ENCODE peak calls at places on chromosomes 12 and 14, in seven cellular contexts. G, P, Q, N, B, I and L are unnamed samples.

GRCh38 chr14:89225607-89226006 is 191.4 kb downstream of the FOXN3 start:
- DNase-seq in G (no peak), P (no peak), Q (no peak), N (no peak), B (no peak), I (no peak), L (no peak)

GRCh38 chr12:51183349-51183748 is 10.4 kb upstream of the TFCP2 start:
- DNase-seq in G (no peak), P (no peak), Q (no peak), N (no peak), B (no peak), I (no peak), L (no peak)

GRCh38 chr12:27703720-27704452 is 6.7 kb upstream of the MRPS35 start:
- DNase-seq in G (peak), P (peak), Q (peak), N (peak), B (peak), I (peak), L (peak)

GRCh38 chr14:56797003-56797568 is 13.2 kb downstream of the OTX2 start:
- DNase-seq in G (no peak), P (no peak), Q (no peak), N (no peak), B (no peak), I (no peak), L (no peak)

GRCh38 chr12:52920937-52921336 is 16.1 kb upstream of the KRT8 start:
- DNase-seq in G (no peak), P (no peak), Q (no peak), N (no peak), B (no peak), I (no peak), L (no peak)

GRCh38 chr12:100484178-100484886 is 10.7 kb downstream of the NR1H4 start:
- DNase-seq in G (no peak), P (no peak), Q (no peak), N (no peak), B (no peak), I (no peak), L (no peak)

GRCh38 chr12:91394903-91395302 is 212.3 kb upstream of the DCN start:
- DNase-seq in G (no peak), P (no peak), Q (no peak), N (no peak), B (no peak), I (no peak), L (no peak)

GRCh38 chr14:104113631-104114420 is 24.6 kb upstream of the KIF26A start:
- DNase-seq in G (peak), P (no peak), Q (no peak), N (no peak), B (peak), I (no peak), L (peak)

GRCh38 chr14:69153848-69154208 is 909 bp upstream of the DCAF5 start:
- DNase-seq in G (peak), P (no peak), Q (peak), N (no peak), B (no peak), I (no peak), L (peak)

GRCh38 chr14:56487761-56488160 is 91.8 kb upstream of the TMEM260 start:
- DNase-seq in G (no peak), P (no peak), Q (no peak), N (no peak), B (no peak), I (no peak), L (no peak)

GRCh38 chr14:102819176-102819628 is 42.0 kb downstream of the TRAF3 start:
- DNase-seq in G (no peak), P (peak), Q (peak), N (no peak), B (peak), I (no peak), L (no peak)

GRCh38 chr14:67620217-67620789 is 583 bp downstream of the ARG2 start:
- DNase-seq in G (peak), P (no peak), Q (peak), N (no peak), B (peak), I (peak), L (peak)

GRCh38 chr12:94831081-94831747 is 172.3 kb downstream of the NDUFA12 start:
- DNase-seq in G (no peak), P (peak), Q (peak), N (no peak), B (no peak), I (no peak), L (no peak)

GRCh38 chr14:55000381-55000780 is 26.5 kb downstream of the WDHD1 start:
- DNase-seq in G (no peak), P (no peak), Q (no peak), N (no peak), B (no peak), I (no peak), L (no peak)

GRCh38 chr12:3455312-3455711 is 35.7 kb upstream of the PRMT8 start:
- DNase-seq in G (no peak), P (no peak), Q (no peak), N (no peak), B (no peak), I (no peak), L (no peak)

GRCh38 chr14:51732494-51733080 is 80.9 kb downstream of the FRMD6 start:
- DNase-seq in G (no peak), P (no peak), Q (no peak), N (no peak), B (no peak), I (no peak), L (no peak)

GRCh38 chr12:79885956-79886490 is 48.9 kb downstream of the PPP1R12A start:
- DNase-seq in G (no peak), P (no peak), Q (no peak), N (no peak), B (no peak), I (no peak), L (no peak)

GRCh38 chr12:89709994-89710872 is 1.6 kb upstream of the ATP2B1 start:
- DNase-seq in G (peak), P (no peak), Q (peak), N (peak), B (peak), I (peak), L (no peak)

GRCh38 chr12:13208533-13209278 is 12.2 kb downstream of the EMP1 start:
- DNase-seq in G (no peak), P (no peak), Q (no peak), N (no peak), B (no peak), I (peak), L (no peak)

GRCh38 chr12:123941485-123942276 is 30.9 kb downstream of the CCDC92 start:
- DNase-seq in G (no peak), P (no peak), Q (no peak), N (no peak), B (no peak), I (no peak), L (peak)

GRCh38 chr12:53217049-53217929 is 10.2 kb upstream of the ITGB7 start:
- DNase-seq in G (no peak), P (no peak), Q (peak), N (no peak), B (peak), I (no peak), L (peak)

GRCh38 chr12:125203145-125203765 is 138.0 kb downstream of the AACS start:
- DNase-seq in G (no peak), P (no peak), Q (no peak), N (no peak), B (no peak), I (peak), L (no peak)

GRCh38 chr12:57833672-57834071 is 12.9 kb downstream of the CTDSP2 start:
- DNase-seq in G (no peak), P (no peak), Q (no peak), N (no peak), B (no peak), I (no peak), L (no peak)

DNA sequence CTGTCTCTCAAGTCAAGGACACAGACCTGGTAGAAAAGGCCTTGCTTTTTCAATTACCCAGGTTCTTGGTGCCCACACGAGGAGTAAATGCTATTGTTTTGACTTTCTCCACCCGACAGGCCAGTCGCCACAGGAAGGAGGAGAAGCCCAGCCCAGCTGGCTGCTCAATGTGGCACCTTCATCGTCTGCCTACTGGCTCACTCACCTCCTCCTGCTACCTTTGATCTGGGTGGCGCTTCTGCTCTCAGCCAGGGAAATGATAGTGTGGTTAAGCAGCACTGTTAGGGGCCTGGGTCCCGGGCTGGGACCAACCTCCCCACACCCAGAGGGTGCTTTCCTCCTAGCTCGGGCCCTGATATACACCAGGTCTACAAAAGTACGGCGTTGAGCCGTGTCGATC is 75.0 kb upstream of the FZD10 start:
- DNase-seq in G (no peak), P (no peak), Q (no peak), N (no peak), B (no peak), I (no peak), L (no peak)
- H3K27ac ChIP-seq in G (no peak), P (no peak), Q (no peak), N (no peak), B (no peak), I (no peak), L (peak)

GRCh38 chr14:77508249-77508648 is 9.6 kb upstream of the ISM2 start:
- DNase-seq in G (no peak), P (no peak), Q (no peak), N (no peak), B (no peak), I (no peak), L (no peak)
- TF ChIP-seq EP300 in G (no peak), P (no peak), Q (no peak), N (no peak), B (no peak), I (no peak), L (no peak)

GRCh38 chr12:2286051-2286450 is 233.3 kb downstream of the CACNA1C start:
- DNase-seq in G (no peak), P (no peak), Q (no peak), N (no peak), B (no peak), I (no peak), L (no peak)

GRCh38 chr12:2284857-2285256 is 232.1 kb downstream of the CACNA1C start:
- DNase-seq in G (peak), P (no peak), Q (peak), N (peak), B (peak), I (peak), L (peak)

GRCh38 chr12:2286461-2287131 is 233.8 kb downstream of the CACNA1C start:
- DNase-seq in G (no peak), P (no peak), Q (no peak), N (no peak), B (no peak), I (no peak), L (no peak)

GRCh38 chr12:2284321-2284813 is 231.6 kb downstream of the CACNA1C start:
- DNase-seq in G (no peak), P (no peak), Q (no peak), N (no peak), B (no peak), I (no peak), L (no peak)

DNA sequence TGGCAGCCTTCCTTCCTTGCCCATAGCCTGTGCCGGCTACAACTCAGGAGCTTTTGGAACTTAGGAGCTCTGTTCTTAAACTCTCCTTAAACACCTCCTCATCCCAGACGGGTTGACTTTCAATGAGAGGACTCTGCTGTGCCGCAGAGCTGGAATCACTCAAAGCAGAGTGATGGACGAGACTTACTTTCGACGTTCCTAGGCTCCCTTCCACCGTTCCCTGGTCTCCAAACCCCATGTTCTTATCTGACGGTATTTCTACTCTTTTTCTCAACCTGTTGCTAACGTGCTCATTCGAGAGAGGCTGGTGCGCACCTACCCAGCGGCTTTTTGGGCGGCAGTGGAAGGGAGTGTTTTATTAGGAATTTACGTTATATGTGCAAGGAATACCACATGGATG is 232.7 kb downstream of the CACNA1C start:
- DNase-seq in G (no peak), P (no peak), Q (no peak), N (no peak), B (no peak), I (no peak), L (no peak)
- H3K27ac ChIP-seq in G (no peak), P (no peak), Q (peak), N (peak), B (peak), I (no peak), L (peak)

GRCh38 chr14:88044129-88044727 is 39.3 kb downstream of the GPR65 start:
- DNase-seq in G (no peak), P (no peak), Q (no peak), N (no peak), B (no peak), I (no peak), L (no peak)
- TF ChIP-seq EP300 in G (no peak), P (no peak), Q (no peak), N (no peak), B (no peak), I (peak), L (no peak)

GRCh38 chr12:111453071-111453989 is 47.6 kb downstream of the SH2B3 start:
- DNase-seq in G (peak), P (no peak), Q (no peak), N (no peak), B (peak), I (no peak), L (peak)
- H3K27ac ChIP-seq in G (no peak), P (no peak), Q (no peak), N (no peak), B (no peak), I (no peak), L (no peak)